ENCODE peak calls at places on chromosomes 6 and 20, in seven cellular contexts. R is pancreas, S is lung, L is HL-60, T is psoas muscle, V is PC-9, W is ovary. K is an unnamed sample.
A peak's percentile ranks its signal among the peaks of the same experiment; 100 is the strongest.

GRCh38 chr6:135176464-135176863 is 4.6 kb upstream of the MYB start:
- DNase-seq in R (no peak), S (no peak), L (no peak), T (no peak), V (peak; percentile 15), W (no peak), K (no peak)

GRCh38 chr20:38650010-38650409 is 48.4 kb downstream of the ARHGAP40 start:
- DNase-seq in R (no peak), S (no peak), L (no peak), T (no peak), V (no peak), W (no peak), K (no peak)

GRCh38 chr6:85464722-85465150 is 14.9 kb downstream of the NT5E start:
- DNase-seq in R (no peak), S (no peak), L (no peak), T (no peak), V (peak; percentile 90), W (no peak), K (peak; percentile 79)

GRCh38 chr6:10315034-10315433 is 99.8 kb downstream of the TFAP2A start:
- DNase-seq in R (no peak), S (no peak), L (no peak), T (no peak), V (no peak), W (no peak), K (no peak)

GRCh38 chr20:34083137-34083536 is 28.9 kb downstream of the EIF2S2 start:
- DNase-seq in R (peak; percentile 71), S (peak; percentile 89), L (no peak), T (peak; percentile 89), V (no peak), W (peak; percentile 56), K (peak; percentile 96)

GRCh38 chr6:16316741-16317251 is 78.4 kb downstream of the GMPR start:
- DNase-seq in R (no peak), S (no peak), L (no peak), T (no peak), V (peak; percentile 57), W (no peak), K (peak; percentile 44)

GRCh38 chr20:22523499-22524392 is 60.6 kb downstream of the FOXA2 start:
- DNase-seq in R (peak; percentile 76), S (no peak), L (no peak), T (no peak), V (peak; percentile 55), W (no peak), K (no peak)

GRCh38 chr20:63884506-63885263 is 10.2 kb upstream of the DNAJC5 start:
- DNase-seq in R (no peak), S (no peak), L (no peak), T (peak; percentile 91), V (no peak), W (no peak), K (no peak)

GRCh38 chr6:135537782-135538301 is 40.3 kb upstream of the AHI1 start:
- DNase-seq in R (no peak), S (no peak), L (no peak), T (no peak), V (peak; percentile 40), W (no peak), K (peak; percentile 60)

GRCh38 chr6:87918461-87918941 is 129.1 kb upstream of the SPACA1 start:
- DNase-seq in R (no peak), S (no peak), L (no peak), T (no peak), V (no peak), W (no peak), K (no peak)

GRCh38 chr6:158382491-158382890 is 70.2 kb downstream of the TULP4 start:
- DNase-seq in R (no peak), S (no peak), L (no peak), T (no peak), V (no peak), W (no peak), K (no peak)

GRCh38 chr20:38228436-38228835 is 32.1 kb downstream of the KIAA1755 start:
- DNase-seq in R (no peak), S (no peak), L (no peak), T (no peak), V (peak; percentile 33), W (no peak), K (peak; percentile 65)

GRCh38 chr6:191487-192312 is 100.6 kb upstream of the DUSP22 start:
- DNase-seq in R (no peak), S (no peak), L (no peak), T (no peak), V (no peak), W (no peak), K (no peak)

GRCh38 chr6:189676-190075 is 102.6 kb upstream of the DUSP22 start:
- DNase-seq in R (no peak), S (no peak), L (no peak), T (no peak), V (no peak), W (no peak), K (no peak)

GRCh38 chr6:188821-189655 is 103.2 kb upstream of the DUSP22 start:
- DNase-seq in R (peak; percentile 61), S (peak; percentile 86), L (no peak), T (peak; percentile 77), V (peak; percentile 69), W (peak; percentile 78), K (peak; percentile 93)

GRCh38 chr6:192313-192664 is 100.0 kb upstream of the DUSP22 start:
- DNase-seq in R (no peak), S (no peak), L (no peak), T (no peak), V (no peak), W (no peak), K (no peak)

GRCh38 chr6:190596-191395 is 101.5 kb upstream of the DUSP22 start:
- DNase-seq in R (no peak), S (no peak), L (no peak), T (no peak), V (no peak), W (no peak), K (no peak)
- TF ChIP-seq CTCF in R (no peak), S (no peak), L (no peak), T (no peak), V (no peak), W (no peak), K (no peak)

GRCh38 chr6:148294059-148294458 is 48.6 kb upstream of the SASH1 start:
- DNase-seq in R (no peak), S (no peak), L (no peak), T (no peak), V (no peak), W (no peak), K (no peak)

GRCh38 chr6:148295261-148295887 is 47.3 kb upstream of the SASH1 start:
- DNase-seq in R (no peak), S (no peak), L (no peak), T (no peak), V (no peak), W (no peak), K (no peak)

GRCh38 chr6:148293181-148293995 is 49.2 kb upstream of the SASH1 start:
- DNase-seq in R (peak; percentile 50), S (no peak), L (no peak), T (no peak), V (no peak), W (peak; percentile 50), K (no peak)

GRCh38 chr6:148298683-148299082 is 44.0 kb upstream of the SASH1 start:
- DNase-seq in R (no peak), S (no peak), L (no peak), T (no peak), V (no peak), W (no peak), K (no peak)

DNA sequence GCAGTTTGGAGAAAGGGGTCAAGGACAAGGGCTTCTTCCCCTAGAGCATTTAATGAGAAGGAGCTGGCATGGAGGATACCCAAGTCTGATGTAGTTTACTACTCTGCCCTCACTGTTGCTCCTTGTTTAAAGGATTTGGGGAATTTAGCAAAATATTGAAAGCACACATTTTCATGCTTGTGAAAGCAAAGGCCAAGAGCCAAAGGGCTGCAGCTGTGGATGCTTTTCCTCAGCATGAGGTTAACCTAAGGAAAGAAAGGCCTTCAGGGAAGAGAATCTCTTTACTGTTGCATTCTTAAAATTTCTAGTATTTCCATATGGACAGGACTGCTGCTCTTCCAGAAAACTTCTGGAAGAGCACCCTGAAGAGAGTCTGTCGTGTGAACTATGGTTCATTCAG is 45.9 kb upstream of the SASH1 start:
- DNase-seq in R (no peak), S (no peak), L (no peak), T (no peak), V (no peak), W (no peak), K (no peak)
- H3K27ac ChIP-seq in R (no peak overlapping the region), S (no peak overlapping the region), L (no peak overlapping the region), T (no peak overlapping the region), V (no peak overlapping the region), W (no peak overlapping the region), K (no peak overlapping the region)

DNA sequence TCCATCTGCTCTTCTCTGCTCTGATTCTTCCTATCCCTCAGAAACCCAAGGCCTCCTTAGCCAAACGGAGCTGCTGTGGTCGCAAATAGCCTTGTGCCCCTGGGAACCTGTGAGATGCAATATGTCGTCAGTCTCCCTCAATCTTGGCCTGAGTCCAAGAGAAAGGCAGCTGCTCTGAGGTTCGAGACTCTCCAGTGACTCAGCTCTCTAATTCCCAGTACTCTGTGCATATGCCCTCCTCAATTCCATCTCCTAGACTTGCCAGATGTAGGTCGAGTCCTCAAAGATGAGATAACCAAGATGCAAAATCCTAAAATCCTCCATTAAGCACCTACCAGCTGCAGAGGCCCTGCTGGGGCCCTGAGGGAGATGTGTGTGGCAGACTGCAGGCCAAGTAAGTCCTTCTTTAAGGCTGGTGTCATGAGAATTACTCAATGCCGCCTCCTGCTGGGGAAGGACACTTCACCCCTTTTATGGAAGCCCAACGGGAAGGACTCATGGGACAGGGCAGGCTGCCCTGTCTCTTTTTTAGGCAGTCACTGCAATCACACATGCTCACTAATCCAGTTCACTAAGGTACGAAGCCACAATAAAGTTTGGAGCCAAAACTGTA is 28.5 kb downstream of the C6orf15 start:
- DNase-seq in R (peak; percentile 37), S (peak; percentile 36), L (peak; percentile 40), T (peak; percentile 57), V (no peak), W (no peak), K (no peak)
- TF ChIP-seq CTCF in R (no peak), S (no peak), L (peak; percentile 38), T (peak; percentile 35), V (peak; percentile 24), W (no peak), K (no peak)

GRCh38 chr6:2257358-2257757 is 12.0 kb upstream of the GMDS start:
- DNase-seq in R (no peak), S (no peak), L (no peak), T (no peak), V (no peak), W (no peak), K (no peak)

GRCh38 chr6:2254747-2255146 is 9.3 kb upstream of the GMDS start:
- DNase-seq in R (no peak), S (no peak), L (no peak), T (no peak), V (no peak), W (no peak), K (no peak)

GRCh38 chr6:2259574-2259973 is 14.2 kb upstream of the GMDS start:
- DNase-seq in R (no peak), S (no peak), L (no peak), T (no peak), V (no peak), W (no peak), K (no peak)

GRCh38 chr6:2259002-2259494 is 13.6 kb upstream of the GMDS start:
- DNase-seq in R (no peak), S (no peak), L (no peak), T (no peak), V (no peak), W (no peak), K (no peak)

DNA sequence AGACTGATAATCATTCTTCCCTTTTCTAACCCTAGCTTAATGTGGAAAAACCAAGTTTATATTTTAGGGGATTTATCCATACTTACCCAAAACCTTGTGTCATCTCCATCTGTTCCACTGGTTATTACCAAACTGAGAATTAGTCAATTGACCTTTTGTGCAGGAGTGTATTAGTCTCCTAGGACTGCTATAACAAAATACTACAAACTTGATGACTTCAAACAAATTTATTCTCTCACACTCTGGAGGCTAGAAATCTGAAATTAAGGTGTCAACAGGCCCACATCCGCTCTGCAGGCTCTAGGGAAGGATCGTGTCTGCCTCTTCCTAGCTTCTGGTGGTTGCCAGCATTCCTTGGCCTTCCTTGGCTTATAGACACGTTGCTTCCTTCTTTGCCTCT is 12.7 kb upstream of the GMDS start:
- DNase-seq in R (no peak), S (no peak), L (no peak), T (no peak), V (no peak), W (no peak), K (no peak)
- H3K27ac ChIP-seq in R (no peak overlapping the region), S (no peak overlapping the region), L (no peak overlapping the region), T (no peak overlapping the region), V (no peak overlapping the region), W (no peak overlapping the region), K (no peak overlapping the region)